ENCODE peak calls at places on chromosomes 2 and 18, in four cellular contexts. H is left cardiac atrium; Y is HT1080; F is stimulated activated CD4-positive, alpha-beta T cell treated with anti-CD3 and anti-CD28 coated beads, Interleukin-1b, Interleukin-23, amount 100 ng/mL, for 24 hours. L is an unnamed sample.

GRCh38 chr2:223722226-223722625 is 115.2 kb downstream of the AP1S3 start:
- DNase-seq in H (no peak), F (no peak), Y (no peak), L (no peak)

GRCh38 chr2:132429941-132430573 is 13.5 kb downstream of the GPR39 start:
- DNase-seq in Y (no peak), F (no peak), H (no peak), L (peak; percentile 71)

GRCh38 chr18:59690216-59691045 is 6.8 kb downstream of the CCBE1 start:
- DNase-seq in F (no peak), Y (no peak), H (no peak), L (no peak)

GRCh38 chr2:127176371-127177311 is 43.5 kb downstream of the CYP27C1 start:
- DNase-seq in F (no peak), Y (no peak), H (peak; percentile 65), L (no peak)

GRCh38 chr18:30192216-30192615 is 850.3 kb downstream of the DSC3 start:
- DNase-seq in Y (no peak), F (no peak), H (no peak), L (no peak)

GRCh38 chr2:88600038-88600465 is 27.2 kb downstream of the EIF2AK3 start:
- DNase-seq in Y (peak; percentile 96), H (no peak), F (peak; percentile 17), L (peak; percentile 100)

GRCh38 chr2:98928242-98928641 is 7.8 kb downstream of the CRACDL start:
- DNase-seq in F (no peak), Y (no peak), H (no peak), L (no peak)

GRCh38 chr2:164510895-164511294 is 110.4 kb downstream of the GRB14 start:
- DNase-seq in F (no peak), H (peak; percentile 17), Y (no peak), L (no peak)

GRCh38 chr2:73078457-73079411 is 7.2 kb upstream of the SFXN5 start:
- DNase-seq in H (no peak), Y (no peak), F (no peak), L (no peak)

GRCh38 chr2:24819442-24820174 is 26.4 kb downstream of the CENPO start:
- DNase-seq in Y (no peak), H (no peak), F (no peak), L (no peak)

L was measured in bronchial epithelial cell.